ENCODE peak calls at places on chromosomes 3 and 15, in seven cellular contexts. One of them, this sample, is unnamed.

GRCh38 chr3:61315874-61316273 is 64.6 kb upstream of the FHIT start:
- DNase-seq in left lung: no peak
- DNase-seq in foreskin fibroblast: no peak
- DNase-seq in IMR-90: no peak
- DNase-seq in GM06990: no peak
- DNase-seq in body of pancreas: peak; percentile 22
- DNase-seq in RWPE2: no peak
- DNase-seq in this sample: no peak

GRCh38 chr3:177429772-177430171 is 232.5 kb upstream of the TBL1XR1 start:
- DNase-seq in left lung: no peak
- DNase-seq in foreskin fibroblast: no peak
- DNase-seq in IMR-90: no peak
- DNase-seq in GM06990: no peak
- DNase-seq in body of pancreas: no peak
- DNase-seq in RWPE2: no peak
- DNase-seq in this sample: no peak

GRCh38 chr3:179703816-179704215 is 51.0 kb downstream of the USP13 start:
- DNase-seq in left lung: no peak
- DNase-seq in foreskin fibroblast: no peak
- DNase-seq in IMR-90: no peak
- DNase-seq in GM06990: no peak
- DNase-seq in body of pancreas: no peak
- DNase-seq in RWPE2: no peak
- DNase-seq in this sample: no peak

GRCh38 chr3:154904328-154904727 is 175.8 kb upstream of the MME start:
- DNase-seq in left lung: no peak
- DNase-seq in foreskin fibroblast: peak; percentile 37
- DNase-seq in IMR-90: peak; percentile 54
- DNase-seq in GM06990: no peak
- DNase-seq in body of pancreas: no peak
- DNase-seq in RWPE2: no peak
- DNase-seq in this sample: peak; percentile 17

GRCh38 chr15:82742134-82742533 is 32.5 kb upstream of the AP3B2 start:
- DNase-seq in left lung: no peak
- DNase-seq in foreskin fibroblast: no peak
- DNase-seq in IMR-90: no peak
- DNase-seq in GM06990: no peak
- DNase-seq in body of pancreas: no peak
- DNase-seq in RWPE2: no peak
- DNase-seq in this sample: no peak

GRCh38 chr3:123636431-123636841 is 51.6 kb upstream of the HACD2 start:
- DNase-seq in left lung: no peak
- DNase-seq in foreskin fibroblast: no peak
- DNase-seq in IMR-90: no peak
- DNase-seq in GM06990: no peak
- DNase-seq in body of pancreas: peak; percentile 93
- DNase-seq in RWPE2: no peak
- DNase-seq in this sample: peak; percentile 82

GRCh38 chr15:63600646-63601025 is 3.4 kb downstream of the FBXL22 start:
- DNase-seq in left lung: peak; percentile 96
- DNase-seq in foreskin fibroblast: peak; percentile 98
- DNase-seq in IMR-90: peak; percentile 93
- DNase-seq in GM06990: peak; percentile 98
- DNase-seq in body of pancreas: peak; percentile 94
- DNase-seq in RWPE2: peak; percentile 96
- DNase-seq in this sample: peak; percentile 94

GRCh38 chr3:48118928-48119327 is 69.3 kb downstream of the CDC25A start:
- DNase-seq in left lung: no peak
- DNase-seq in foreskin fibroblast: no peak
- DNase-seq in IMR-90: no peak
- DNase-seq in GM06990: no peak
- DNase-seq in body of pancreas: no peak
- DNase-seq in RWPE2: no peak
- DNase-seq in this sample: no peak

GRCh38 chr15:68256675-68257450 is 20.7 kb upstream of the FEM1B start:
- DNase-seq in left lung: peak; percentile 96
- DNase-seq in foreskin fibroblast: peak; percentile 93
- DNase-seq in IMR-90: peak; percentile 68
- DNase-seq in GM06990: peak; percentile 45
- DNase-seq in body of pancreas: peak; percentile 90
- DNase-seq in RWPE2: peak; percentile 95
- DNase-seq in this sample: no peak

GRCh38 chr3:126130081-126130855 is 46.3 kb upstream of the SLC41A3 start:
- DNase-seq in left lung: peak; percentile 65
- DNase-seq in foreskin fibroblast: no peak
- DNase-seq in IMR-90: no peak
- DNase-seq in GM06990: no peak
- DNase-seq in body of pancreas: no peak
- DNase-seq in RWPE2: no peak
- DNase-seq in this sample: peak; percentile 26

GRCh38 chr15:70339551-70340517 is 242.1 kb upstream of the TLE3 start:
- DNase-seq in left lung: no peak
- DNase-seq in foreskin fibroblast: no peak
- DNase-seq in IMR-90: peak; percentile 22
- DNase-seq in GM06990: no peak
- DNase-seq in body of pancreas: peak; percentile 48
- DNase-seq in RWPE2: peak; percentile 42
- DNase-seq in this sample: no peak

GRCh38 chr15:78392430-78392829 is 45.6 kb upstream of the IREB2 start:
- DNase-seq in left lung: no peak
- DNase-seq in foreskin fibroblast: no peak
- DNase-seq in IMR-90: no peak
- DNase-seq in GM06990: no peak
- DNase-seq in body of pancreas: peak; percentile 17
- DNase-seq in RWPE2: peak; percentile 55
- DNase-seq in this sample: no peak

GRCh38 chr3:81886081-81886480 is 124.6 kb upstream of the GBE1 start:
- DNase-seq in left lung: no peak
- DNase-seq in foreskin fibroblast: no peak
- DNase-seq in IMR-90: no peak
- DNase-seq in GM06990: no peak
- DNase-seq in body of pancreas: no peak
- DNase-seq in RWPE2: no peak
- DNase-seq in this sample: no peak

GRCh38 chr3:197463279-197463678 is 92.5 kb downstream of the BDH1 start:
- DNase-seq in left lung: no peak
- DNase-seq in foreskin fibroblast: no peak
- DNase-seq in IMR-90: peak; percentile 30
- DNase-seq in GM06990: no peak
- DNase-seq in body of pancreas: no peak
- DNase-seq in RWPE2: no peak
- DNase-seq in this sample: no peak

GRCh38 chr3:76812649-76813048 is 227.2 kb upstream of the ROBO2 start:
- DNase-seq in left lung: no peak
- DNase-seq in foreskin fibroblast: no peak
- DNase-seq in IMR-90: no peak
- DNase-seq in GM06990: no peak
- DNase-seq in body of pancreas: no peak
- DNase-seq in RWPE2: no peak
- DNase-seq in this sample: no peak

GRCh38 chr15:85622432-85622831 is 172.3 kb downstream of the KLHL25 start:
- DNase-seq in left lung: no peak
- DNase-seq in foreskin fibroblast: no peak
- DNase-seq in IMR-90: peak; percentile 92
- DNase-seq in GM06990: no peak
- DNase-seq in body of pancreas: no peak
- DNase-seq in RWPE2: no peak
- DNase-seq in this sample: no peak

GRCh38 chr15:85625856-85626255 is 168.9 kb downstream of the KLHL25 start:
- DNase-seq in left lung: no peak
- DNase-seq in foreskin fibroblast: peak; percentile 73
- DNase-seq in IMR-90: peak; percentile 96
- DNase-seq in GM06990: peak; percentile 56
- DNase-seq in body of pancreas: peak; percentile 31
- DNase-seq in RWPE2: no peak
- DNase-seq in this sample: no peak

GRCh38 chr15:85625431-85625830 is 169.3 kb downstream of the KLHL25 start:
- DNase-seq in left lung: no peak
- DNase-seq in foreskin fibroblast: no peak
- DNase-seq in IMR-90: no peak
- DNase-seq in GM06990: no peak
- DNase-seq in body of pancreas: no peak
- DNase-seq in RWPE2: no peak
- DNase-seq in this sample: no peak

GRCh38 chr15:85624241-85624855 is 170.4 kb downstream of the KLHL25 start:
- DNase-seq in left lung: no peak
- DNase-seq in foreskin fibroblast: no peak
- DNase-seq in IMR-90: no peak
- DNase-seq in GM06990: no peak
- DNase-seq in body of pancreas: no peak
- DNase-seq in RWPE2: no peak
- DNase-seq in this sample: no peak

DNA sequence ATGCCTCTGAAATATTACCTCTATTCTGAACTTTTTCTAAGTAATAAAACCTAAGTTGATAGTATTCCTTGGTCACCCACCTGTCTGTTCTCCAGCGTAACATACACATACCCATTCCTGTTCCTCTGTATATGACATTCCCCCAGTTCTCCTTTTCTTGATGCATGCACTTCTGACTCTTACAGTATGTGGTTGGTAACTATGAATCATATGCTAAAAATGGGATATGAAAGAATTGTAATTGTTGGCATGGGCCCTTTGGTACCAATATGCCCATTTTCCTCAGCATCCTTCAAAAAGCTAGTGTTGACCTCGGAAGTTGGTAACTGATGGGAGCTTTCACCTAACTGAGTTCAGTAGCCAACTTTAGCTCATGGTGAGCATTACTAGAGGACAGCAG is 171.1 kb downstream of the KLHL25 start:
- DNase-seq in left lung: no peak
- DNase-seq in foreskin fibroblast: no peak
- DNase-seq in IMR-90: peak; percentile 61
- DNase-seq in GM06990: no peak
- DNase-seq in body of pancreas: no peak
- DNase-seq in RWPE2: no peak
- DNase-seq in this sample: no peak
- H3K4me3 ChIP-seq in left lung: no peak overlapping the region
- H3K4me3 ChIP-seq in foreskin fibroblast: peak overlapping the region; percentile 28
- H3K4me3 ChIP-seq in IMR-90: no peak overlapping the region
- H3K4me3 ChIP-seq in GM06990: no peak overlapping the region
- H3K4me3 ChIP-seq in body of pancreas: no peak overlapping the region
- H3K4me3 ChIP-seq in RWPE2: no peak overlapping the region
- H3K4me3 ChIP-seq in this sample: no peak overlapping the region

DNA sequence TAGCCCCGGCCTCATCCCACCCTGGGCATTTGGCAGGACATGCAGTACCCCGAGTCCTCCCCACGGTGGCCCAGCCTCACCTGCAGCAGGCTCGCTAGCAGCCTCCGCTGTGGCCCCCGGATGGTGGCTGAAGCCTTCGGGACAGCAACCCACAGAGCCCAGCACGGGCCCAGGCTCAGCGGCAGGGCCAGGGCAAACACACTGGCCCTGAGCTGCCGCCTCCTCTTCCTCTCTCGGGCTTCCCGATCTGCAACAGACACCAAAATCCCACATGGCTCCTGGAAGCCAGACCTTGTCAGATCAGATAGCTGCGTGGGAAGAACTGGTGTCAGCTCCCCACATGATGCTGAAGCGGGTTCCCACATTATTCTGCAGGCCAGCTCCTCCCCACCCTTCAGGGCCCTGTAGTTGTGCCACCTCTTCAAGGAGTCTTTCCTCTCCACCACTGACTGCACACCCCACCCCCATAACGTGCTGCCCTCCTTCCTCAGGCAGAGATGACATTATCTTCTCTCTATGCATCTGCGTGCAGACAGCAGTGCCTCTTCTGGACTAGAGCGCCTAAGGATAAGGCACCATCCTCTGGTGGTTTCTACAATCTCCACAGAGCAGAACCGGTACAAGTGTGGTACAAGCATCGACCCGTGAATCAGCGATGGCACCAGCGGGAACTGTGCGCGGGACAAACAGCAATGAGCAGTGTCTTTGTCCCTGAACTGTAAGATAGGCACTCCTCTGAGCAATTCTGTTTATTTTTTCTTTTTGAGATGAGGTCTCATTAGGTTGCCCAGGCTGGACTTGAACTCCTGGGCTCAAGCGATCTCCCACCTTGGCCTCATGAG is 9.5 kb downstream of the TMEM44 start:
- DNase-seq in left lung: peak; percentile 80
- DNase-seq in foreskin fibroblast: no peak
- DNase-seq in IMR-90: no peak
- DNase-seq in GM06990: no peak
- DNase-seq in body of pancreas: no peak
- DNase-seq in RWPE2: peak; percentile 48
- DNase-seq in this sample: peak; percentile 11
- TF ChIP-seq CTCF in left lung: no peak
- TF ChIP-seq CTCF in foreskin fibroblast: no peak
- TF ChIP-seq CTCF in IMR-90: no peak
- TF ChIP-seq CTCF in GM06990: no peak
- TF ChIP-seq CTCF in body of pancreas: no peak
- TF ChIP-seq CTCF in RWPE2: no peak
- TF ChIP-seq CTCF in this sample: no peak

DNA sequence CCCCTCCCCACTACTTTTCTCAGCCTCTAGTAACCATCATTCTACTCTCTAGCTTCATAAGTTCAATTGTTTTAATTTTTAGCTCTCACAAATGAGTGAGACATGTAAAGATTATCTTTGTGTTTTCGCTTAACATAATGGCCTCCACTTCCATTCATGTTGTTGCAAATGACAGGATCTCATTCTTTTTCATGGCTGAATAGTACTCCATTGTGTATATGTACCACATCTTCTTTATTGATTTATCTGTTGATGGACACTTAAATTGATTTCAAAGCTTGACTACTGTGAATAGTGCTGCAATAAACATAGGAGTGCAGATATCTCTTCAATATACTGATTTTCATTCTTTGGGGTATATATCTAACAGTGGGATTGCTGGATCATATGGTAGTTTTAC is 699.8 kb upstream of the NR2F2 start:
- DNase-seq in left lung: no peak
- DNase-seq in foreskin fibroblast: no peak
- DNase-seq in IMR-90: no peak
- DNase-seq in GM06990: no peak
- DNase-seq in body of pancreas: no peak
- DNase-seq in RWPE2: no peak
- DNase-seq in this sample: no peak
- H3K4me3 ChIP-seq in left lung: no peak overlapping the region
- H3K4me3 ChIP-seq in foreskin fibroblast: no peak overlapping the region
- H3K4me3 ChIP-seq in IMR-90: no peak overlapping the region
- H3K4me3 ChIP-seq in GM06990: no peak overlapping the region
- H3K4me3 ChIP-seq in body of pancreas: no peak overlapping the region
- H3K4me3 ChIP-seq in RWPE2: no peak overlapping the region
- H3K4me3 ChIP-seq in this sample: no peak overlapping the region

GRCh38 chr3:5227812-5228211 is 40.3 kb downstream of the EDEM1 start:
- DNase-seq in left lung: no peak
- DNase-seq in foreskin fibroblast: no peak
- DNase-seq in IMR-90: peak; percentile 68
- DNase-seq in GM06990: no peak
- DNase-seq in body of pancreas: no peak
- DNase-seq in RWPE2: no peak
- DNase-seq in this sample: no peak

GRCh38 chr3:5222283-5223005 is 34.9 kb downstream of the EDEM1 start:
- DNase-seq in left lung: no peak
- DNase-seq in foreskin fibroblast: no peak
- DNase-seq in IMR-90: no peak
- DNase-seq in GM06990: no peak
- DNase-seq in body of pancreas: no peak
- DNase-seq in RWPE2: no peak
- DNase-seq in this sample: no peak

GRCh38 chr3:5231067-5231466 is 43.6 kb downstream of the EDEM1 start:
- DNase-seq in left lung: no peak
- DNase-seq in foreskin fibroblast: no peak
- DNase-seq in IMR-90: no peak
- DNase-seq in GM06990: no peak
- DNase-seq in body of pancreas: no peak
- DNase-seq in RWPE2: no peak
- DNase-seq in this sample: no peak

GRCh38 chr3:5229414-5229813 is 41.9 kb downstream of the EDEM1 start:
- DNase-seq in left lung: no peak
- DNase-seq in foreskin fibroblast: no peak
- DNase-seq in IMR-90: no peak
- DNase-seq in GM06990: no peak
- DNase-seq in body of pancreas: no peak
- DNase-seq in RWPE2: no peak
- DNase-seq in this sample: no peak

GRCh38 chr3:5226783-5227182 is 39.3 kb downstream of the EDEM1 start:
- DNase-seq in left lung: no peak
- DNase-seq in foreskin fibroblast: peak; percentile 8
- DNase-seq in IMR-90: peak; percentile 47
- DNase-seq in GM06990: peak; percentile 33
- DNase-seq in body of pancreas: no peak
- DNase-seq in RWPE2: no peak
- DNase-seq in this sample: no peak
- TF ChIP-seq CTCF in left lung: peak; percentile 11
- TF ChIP-seq CTCF in foreskin fibroblast: peak; percentile 43
- TF ChIP-seq CTCF in IMR-90: peak; percentile 67
- TF ChIP-seq CTCF in GM06990: peak; percentile 35
- TF ChIP-seq CTCF in body of pancreas: no peak
- TF ChIP-seq CTCF in RWPE2: peak; percentile 67
- TF ChIP-seq CTCF in this sample: no peak